ENCODE peak calls at places on chromosome 5, in six cellular contexts. O is H1, E is K562, R is GM12892, S is HepG2, H is GM12878. M is an unnamed sample.

GRCh38 chr5:152288917-152289595 is 116.0 kb downstream of the NMUR2 start:
- DNase-seq in O (no peak), E (no peak), R (no peak), S (no peak), H (no peak), M (no peak)

GRCh38 chr5:6396836-6397535 is 18.6 kb upstream of the MED10 start:
- DNase-seq in O (no peak), E (no peak), R (no peak), S (no peak), H (no peak), M (no peak)

GRCh38 chr5:117701067-117701466 is 1126.4 kb upstream of the SEMA6A start:
- DNase-seq in O (no peak), E (no peak), R (no peak), S (no peak), H (no peak), M (no peak)

GRCh38 chr5:124157320-124157719 is 589.1 kb downstream of the ZNF608 start:
- DNase-seq in O (no peak), E (no peak), R (no peak), S (no peak), H (peak), M (no peak)

GRCh38 chr5:65808261-65808741 is 86.3 kb downstream of the NLN start:
- DNase-seq in O (no peak), E (no peak), R (no peak), S (no peak), H (no peak), M (no peak)

GRCh38 chr5:159657766-159658165 is 258.5 kb upstream of the ADRA1B start:
- DNase-seq in O (no peak), E (no peak), R (no peak), S (no peak), H (no peak), M (no peak)

GRCh38 chr5:133790898-133791297 is 177.5 kb downstream of the C5orf15 start:
- DNase-seq in O (no peak), E (no peak), R (no peak), S (no peak), H (no peak), M (no peak)

GRCh38 chr5:73447234-73448071 is 1.1 kb downstream of the FOXD1 start:
- DNase-seq in O (no peak), E (peak), R (no peak), S (no peak), H (no peak), M (no peak)

GRCh38 chr5:14676320-14676719 is 11.8 kb downstream of the OTULIN start:
- DNase-seq in O (no peak), E (peak), R (no peak), S (no peak), H (no peak), M (no peak)

GRCh38 chr5:156396830-156397081 is 69.8 kb downstream of the SGCD start:
- DNase-seq in O (no peak), E (no peak), R (no peak), S (no peak), H (no peak), M (no peak)

GRCh38 chr5:61604076-61604475 is 272.0 kb downstream of the ZSWIM6 start:
- DNase-seq in O (no peak), E (no peak), R (no peak), S (no peak), H (no peak), M (no peak)

GRCh38 chr5:57805732-57806131 is 323.1 kb upstream of the ACTBL2 start:
- DNase-seq in O (no peak), E (no peak), R (no peak), S (no peak), H (no peak), M (no peak)

GRCh38 chr5:9877473-9877872 is 247.3 kb upstream of the TAS2R1 start:
- DNase-seq in O (no peak), E (no peak), R (no peak), S (no peak), H (no peak), M (no peak)

GRCh38 chr5:14216372-14216771 is 73.2 kb downstream of the TRIO start:
- DNase-seq in O (no peak), E (no peak), R (no peak), S (no peak), H (no peak), M (no peak)

GRCh38 chr5:7644723-7645122 is 206.2 kb downstream of the CFAP90 start:
- DNase-seq in O (no peak), E (no peak), R (no peak), S (no peak), H (no peak), M (no peak)

GRCh38 chr5:127909078-127909477 is 174.5 kb upstream of the SLC12A2 start:
- DNase-seq in O (peak), E (peak), R (no peak), S (peak), H (no peak), M (no peak)

GRCh38 chr5:67315082-67315801 is 118.6 kb upstream of the CD180 start:
- DNase-seq in O (no peak), E (no peak), R (no peak), S (no peak), H (no peak), M (no peak)

GRCh38 chr5:177103523-177104253 is 17.0 kb downstream of the FGFR4 start:
- DNase-seq in O (no peak), E (no peak), R (no peak), S (no peak), H (no peak), M (no peak)

GRCh38 chr5:343461-344401 is 22.2 kb downstream of the AHRR start:
- DNase-seq in O (no peak), E (peak), R (peak), S (peak), H (no peak), M (peak)

GRCh38 chr5:126464959-126465358 is 41.8 kb downstream of the GRAMD2B start:
- DNase-seq in O (no peak), E (no peak), R (no peak), S (no peak), H (no peak), M (no peak)

GRCh38 chr5:105501315-105501714 is 1938.7 kb upstream of the NUDT12 start:
- DNase-seq in O (no peak), E (no peak), R (no peak), S (no peak), H (no peak), M (no peak)

GRCh38 chr5:132526290-132526973 is 16.9 kb downstream of the IL5 start:
- DNase-seq in O (peak), E (peak), R (no peak), S (peak), H (peak), M (no peak)

GRCh38 chr5:163509288-163510040 is 4.0 kb downstream of the MAT2B start:
- DNase-seq in O (no peak), E (peak), R (no peak), S (peak), H (no peak), M (no peak)

GRCh38 chr5:109199294-109199693 is 210.5 kb downstream of the PJA2 start:
- DNase-seq in O (no peak), E (no peak), R (no peak), S (no peak), H (no peak), M (no peak)

DNA sequence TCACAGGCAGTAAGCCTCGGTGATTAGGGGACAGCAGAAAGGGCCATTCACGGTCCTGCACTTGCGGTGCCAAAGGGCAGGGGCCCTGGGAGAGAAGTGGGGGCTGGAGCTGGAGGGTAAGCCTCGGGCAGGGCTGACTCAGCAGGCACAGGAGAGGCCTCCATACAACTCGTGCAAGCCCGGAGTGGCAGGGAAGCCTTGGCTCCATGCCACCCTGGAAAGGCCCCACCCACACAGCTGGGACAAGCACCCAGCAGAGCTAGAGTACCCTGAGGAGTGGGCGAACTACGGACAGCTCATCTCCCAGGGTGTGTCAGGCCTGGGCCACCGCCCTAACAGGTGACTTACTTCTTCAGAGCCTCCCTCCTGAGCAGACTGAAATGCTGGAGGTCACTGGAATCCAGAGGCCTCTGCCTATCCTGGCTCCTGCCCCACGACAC is 5.6 kb upstream of the CAMK2A start:
- DNase-seq in O (no peak), E (no peak), R (no peak), S (peak), H (no peak), M (no peak)
- TF ChIP-seq TAF1 in O (no peak), E (no peak), R (no peak), S (no peak), H (no peak), M (no peak)

GRCh38 chr5:150651382-150651781 is 9.7 kb upstream of the MYOZ3 start:
- DNase-seq in O (no peak), E (no peak), R (no peak), S (no peak), H (no peak), M (no peak)
- TF ChIP-seq POLR2AphosphoS5 in O (no peak), E (no peak), R (no peak), S (no peak), H (no peak), M (no peak)

DNA sequence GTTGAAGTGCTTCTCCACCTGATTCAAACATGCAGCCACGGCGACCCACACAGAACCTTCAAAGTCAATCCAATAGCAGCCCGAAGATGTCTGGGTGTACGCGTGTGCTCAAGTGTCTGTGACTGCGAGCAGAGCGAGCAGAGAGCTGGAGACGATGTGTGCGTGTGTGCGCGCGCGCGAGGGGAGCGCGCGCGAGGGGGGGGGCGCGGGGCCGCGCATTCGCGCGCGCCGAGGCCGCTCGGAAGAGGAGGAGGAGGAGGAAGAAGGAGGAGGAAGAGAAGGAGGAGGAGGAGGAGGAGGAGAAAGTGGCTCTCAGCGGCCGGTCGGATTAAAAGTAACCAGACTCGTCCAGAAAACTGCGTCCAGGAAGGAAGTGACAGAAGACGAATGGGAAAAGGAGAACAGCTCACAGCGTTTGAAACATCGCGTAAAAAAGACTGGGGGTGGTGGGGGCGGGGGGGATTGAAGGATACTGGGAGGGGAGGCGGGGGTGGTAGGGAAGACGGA is at the start of gene MEF2C:
- DNase-seq in O (no peak), E (peak), R (peak), S (no peak), H (no peak), M (no peak)
- TF ChIP-seq POLR2A in O (no peak), E (peak), R (peak), S (no peak), H (peak), M (peak)

GRCh38 chr5:153496835-153497234 is 6.4 kb downstream of the GRIA1 start:
- DNase-seq in O (no peak), E (peak), R (no peak), S (no peak), H (no peak), M (no peak)

GRCh38 chr5:153489611-153490010 is 859 bp upstream of the GRIA1 start:
- DNase-seq in O (no peak), E (no peak), R (no peak), S (no peak), H (no peak), M (no peak)

GRCh38 chr5:153490124-153491085 is at the start of gene GRIA1:
- DNase-seq in O (peak), E (no peak), R (no peak), S (no peak), H (no peak), M (no peak)

DNA sequence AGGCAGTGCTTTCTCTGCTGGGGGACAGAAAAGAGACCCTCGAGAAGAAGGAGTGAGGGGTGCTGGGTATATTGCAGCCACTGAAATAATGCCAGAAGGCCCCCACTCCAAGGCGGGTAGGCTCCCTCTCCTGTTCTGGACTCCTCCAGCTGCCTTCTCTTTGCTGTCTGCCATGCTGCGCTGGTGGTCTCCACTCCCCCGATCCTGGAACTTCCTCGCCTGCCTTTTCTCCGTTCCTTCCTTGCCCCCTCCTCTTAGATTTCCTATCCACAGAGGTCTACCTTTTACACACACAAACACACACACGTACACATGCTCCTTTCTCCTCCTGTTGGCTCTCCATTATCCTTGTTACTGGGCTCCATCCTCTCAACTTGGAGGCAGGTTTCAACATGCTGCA is 938 bp downstream of the GRIA1 start:
- DNase-seq in O (no peak), E (no peak), R (no peak), S (no peak), H (no peak), M (no peak)
- TF ChIP-seq TAF1 in O (no peak), E (no peak), R (no peak), S (no peak), H (no peak), M (no peak)

GRCh38 chr5:38446029-38446522 is 110.4 kb downstream of the LIFR start:
- DNase-seq in O (no peak), E (no peak), R (no peak), S (no peak), H (no peak), M (no peak)
- TF ChIP-seq POLR2AphosphoS5 in O (no peak), E (no peak), R (no peak), S (no peak), H (no peak), M (no peak)

GRCh38 chr5:170631471-170632195 is 127.8 kb downstream of the KCNIP1 start:
- DNase-seq in O (no peak), E (peak), R (no peak), S (peak), H (no peak), M (no peak)

GRCh38 chr5:170632985-170633234 is 129.1 kb downstream of the KCNIP1 start:
- DNase-seq in O (no peak), E (peak), R (peak), S (no peak), H (no peak), M (peak)

GRCh38 chr5:170632266-170632984 is 128.6 kb downstream of the KCNIP1 start:
- DNase-seq in O (no peak), E (peak), R (no peak), S (no peak), H (no peak), M (no peak)

GRCh38 chr5:170634236-170634990 is 130.6 kb downstream of the KCNIP1 start:
- DNase-seq in O (no peak), E (no peak), R (no peak), S (no peak), H (no peak), M (no peak)

DNA sequence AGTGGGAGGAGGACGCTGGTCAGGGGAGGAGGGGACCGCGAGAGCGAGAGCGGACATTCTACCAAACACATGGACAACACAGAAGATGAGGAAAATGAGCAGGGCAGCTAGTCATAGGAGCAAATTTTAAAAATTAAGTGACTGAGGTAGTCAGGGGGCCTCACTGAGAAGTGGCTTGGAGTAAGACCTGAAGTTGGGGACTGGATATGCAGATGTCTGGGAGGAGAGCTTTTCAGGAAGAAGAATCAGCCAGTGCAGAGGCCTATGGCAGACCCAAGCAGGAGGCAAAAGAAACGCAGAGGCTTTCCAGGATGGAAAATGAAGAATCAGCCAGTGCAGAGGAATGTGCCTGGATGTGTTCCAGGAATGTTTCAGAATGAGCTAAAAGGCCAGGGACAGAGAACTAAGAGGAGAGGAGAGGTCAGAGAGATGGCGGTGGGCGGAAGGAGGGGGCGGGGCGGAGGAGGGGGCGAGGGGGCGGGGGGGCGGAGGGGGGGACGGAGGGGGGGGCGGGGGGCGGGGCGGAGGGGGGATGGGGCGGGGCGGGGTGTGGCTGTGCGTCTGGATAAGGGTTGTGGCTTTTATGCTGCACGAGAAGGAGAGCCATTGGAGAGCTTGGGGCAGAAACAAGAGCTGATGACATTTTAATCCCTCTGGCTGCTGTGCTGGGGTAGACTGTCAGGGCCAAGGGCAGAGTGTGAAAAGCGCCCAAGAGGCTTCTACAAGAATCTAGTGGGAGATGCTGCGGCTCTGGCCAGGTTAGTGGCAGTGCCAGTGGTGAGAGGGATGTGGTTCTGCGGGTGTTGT is 129.6 kb downstream of the KCNIP1 start:
- DNase-seq in O (no peak), E (peak), R (no peak), S (peak), H (peak), M (no peak)
- TF ChIP-seq POLR2A in O (no peak), E (no peak), R (no peak), S (no peak), H (no peak), M (no peak)

GRCh38 chr5:137186759-137187461 is 312.2 kb downstream of the SPOCK1 start:
- DNase-seq in O (no peak), E (no peak), R (no peak), S (no peak), H (no peak), M (no peak)
- TF ChIP-seq TAF1 in O (no peak), E (no peak), R (no peak), S (no peak), H (no peak), M (no peak)

DNA sequence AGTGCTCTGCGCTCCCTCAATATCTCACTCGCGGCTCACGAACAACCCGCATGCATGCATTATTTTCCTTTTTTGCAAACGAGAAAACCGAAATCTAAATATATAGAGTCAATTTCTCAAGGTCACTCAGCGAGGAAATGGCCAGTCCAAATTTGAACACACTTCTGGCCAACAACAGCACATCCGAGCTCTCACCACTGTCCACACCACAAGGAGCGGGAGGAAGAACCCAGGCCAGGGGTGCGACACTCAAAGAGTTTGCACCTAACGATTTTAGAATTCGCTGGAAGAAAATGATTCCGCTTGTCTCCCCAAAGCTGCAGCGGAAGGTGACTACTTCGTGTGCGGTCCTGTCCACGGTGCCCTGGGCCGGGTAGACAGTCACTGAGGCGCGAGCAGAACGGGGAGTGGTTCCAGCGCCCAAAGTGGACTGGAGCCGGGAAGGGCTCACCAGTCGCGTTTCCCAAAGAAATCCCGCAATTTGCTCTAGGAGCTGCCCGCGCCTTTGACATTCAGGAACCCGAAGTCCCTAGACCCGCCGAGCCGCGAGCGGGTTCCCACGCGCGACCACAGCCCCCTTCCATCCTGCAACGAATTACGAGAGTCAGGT is 1.1 kb upstream of the TLX3 start:
- DNase-seq in O (no peak), E (no peak), R (no peak), S (no peak), H (no peak), M (no peak)
- TF ChIP-seq POLR2AphosphoS5 in O (no peak), E (no peak), R (no peak), S (no peak), H (no peak), M (no peak)

GRCh38 chr5:43006411-43007202 is 33.5 kb downstream of the ANXA2R start:
- DNase-seq in O (no peak), E (no peak), R (no peak), S (no peak), H (no peak), M (no peak)

GRCh38 chr5:43010956-43011355 is 29.2 kb downstream of the ANXA2R start:
- DNase-seq in O (no peak), E (no peak), R (no peak), S (no peak), H (no peak), M (no peak)

GRCh38 chr5:43007911-43008368 is 32.2 kb downstream of the ANXA2R start:
- DNase-seq in O (no peak), E (peak), R (no peak), S (peak), H (no peak), M (peak)

GRCh38 chr5:43007246-43007910 is 32.7 kb downstream of the ANXA2R start:
- DNase-seq in O (no peak), E (peak), R (no peak), S (peak), H (no peak), M (peak)

DNA sequence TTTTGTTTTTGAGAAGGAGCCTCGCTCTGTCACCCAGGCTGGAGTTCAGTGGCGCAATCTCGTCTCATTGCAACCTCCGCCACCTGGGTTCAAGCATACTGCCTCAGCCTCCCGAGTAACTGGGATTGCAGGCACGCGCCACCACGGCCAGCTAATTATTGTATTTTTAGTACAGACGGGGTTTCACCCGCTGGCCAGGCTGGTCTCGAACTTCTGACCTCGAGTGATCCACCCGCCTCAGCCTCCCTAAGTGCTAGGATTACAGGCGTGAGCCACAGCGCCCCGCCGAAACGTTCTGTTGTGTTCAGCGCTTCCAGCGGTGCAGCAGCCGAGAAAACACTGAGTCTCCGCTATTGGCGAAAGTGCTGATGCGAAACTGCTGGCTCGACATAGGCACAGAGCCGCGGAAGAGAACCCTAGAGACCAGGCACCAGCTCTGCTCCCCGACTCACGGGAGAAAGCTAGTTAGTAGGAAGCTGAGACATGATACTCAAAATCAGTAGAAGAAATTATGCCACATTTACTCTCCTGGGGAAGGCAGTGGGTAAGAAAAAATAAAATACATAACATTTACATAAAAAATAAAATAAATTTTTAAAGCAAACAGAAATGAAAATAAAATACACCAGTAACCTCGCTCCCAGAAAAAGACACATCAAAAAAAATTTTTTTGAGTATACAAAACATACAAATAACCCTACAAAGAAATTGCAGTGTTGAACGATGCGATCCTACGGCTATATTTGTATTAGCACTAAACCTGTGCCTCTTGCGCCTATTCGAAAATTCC is 31.6 kb downstream of the ANXA2R start:
- DNase-seq in O (no peak), E (peak), R (no peak), S (peak), H (no peak), M (no peak)
- TF ChIP-seq POLR2A in O (no peak), E (peak), R (peak), S (peak), H (no peak), M (peak)